ENCODE peak calls at places on chromosomes 2 and 18, in eight cellular contexts. A, N, D, L, Q, C, E and I are unnamed samples.
A peak's percentile ranks its signal among the peaks of the same experiment; 100 is the strongest.

GRCh38 chr18:33841221-33841967 is 263.4 kb downstream of the ASXL3 start:
- DNase-seq in A (no peak), N (no peak), Q (peak; percentile 51), D (no peak), C (no peak), L (no peak), E (no peak), I (no peak)

GRCh38 chr2:16546128-16546754 is 119.4 kb downstream of the CYRIA start:
- DNase-seq in E (no peak), A (no peak), L (no peak), D (no peak), Q (no peak), N (no peak), C (no peak), I (no peak)

GRCh38 chr2:9613291-9613690 is 17.5 kb downstream of the YWHAQ start:
- DNase-seq in N (no peak), Q (no peak), A (no peak), L (no peak), D (no peak), C (peak; percentile 82), E (no peak), I (no peak)

GRCh38 chr18:6962571-6963451 is 154.8 kb downstream of the LAMA1 start:
- DNase-seq in L (no peak), N (no peak), E (no peak), D (no peak), A (no peak), Q (peak; percentile 35), C (no peak), I (no peak)

GRCh38 chr2:16223071-16223470 is 282.7 kb downstream of the MYCN start:
- DNase-seq in N (no peak), L (no peak), C (no peak), E (no peak), A (no peak), Q (no peak), D (no peak), I (no peak)

GRCh38 chr18:34807106-34807796 is 97.2 kb downstream of the DTNA start:
- DNase-seq in D (no peak), C (no peak), E (no peak), N (no peak), A (no peak), Q (peak; percentile 84), L (no peak), I (no peak)

GRCh38 chr2:201618744-201619654 is 24.3 kb downstream of the TMEM237 start:
- DNase-seq in L (peak; percentile 19), E (peak; percentile 55), Q (peak; percentile 85), N (no peak), C (no peak), A (peak; percentile 90), D (no peak), I (peak; percentile 30)

GRCh38 chr2:33336036-33336625 is 140.3 kb upstream of the RASGRP3 start:
- DNase-seq in Q (no peak), E (no peak), N (no peak), A (no peak), D (no peak), L (no peak), C (no peak), I (no peak)

GRCh38 chr2:46339676-46340459 is 42.7 kb downstream of the EPAS1 start:
- DNase-seq in C (no peak), Q (no peak), E (peak; percentile 28), D (no peak), A (peak; percentile 67), N (no peak), L (no peak), I (no peak)

GRCh38 chr2:2325538-2325937 is 5.5 kb downstream of the MYT1L start:
- DNase-seq in E (no peak), L (no peak), N (no peak), A (no peak), C (no peak), Q (peak; percentile 95), D (no peak), I (no peak)

GRCh38 chr2:211598238-211598637 is 940.4 kb downstream of the ERBB4 start:
- DNase-seq in N (no peak), Q (no peak), C (no peak), D (no peak), L (no peak), A (no peak), E (no peak), I (no peak)

GRCh38 chr2:36455788-36456187 is 100.2 kb downstream of the CRIM1 start:
- DNase-seq in L (no peak), C (peak; percentile 39), A (no peak), N (no peak), E (no peak), Q (no peak), D (no peak), I (no peak)